ENCODE peak calls at places on chromosomes 5 and 9, in five cellular contexts. K, C, T, L and S are unnamed samples.
A peak's percentile ranks its signal among the peaks of the same experiment; 100 is the strongest.

GRCh38 chr5:89117131-89117644 is 234.2 kb upstream of the MEF2C start:
- DNase-seq in T (no peak), L (peak; percentile 57), K (no peak), C (no peak), S (peak; percentile 47)

GRCh38 chr5:79256563-79256962 is 20.6 kb downstream of the JMY start:
- DNase-seq in L (no peak), T (no peak), C (no peak), K (no peak), S (no peak)

GRCh38 chr5:38060354-38060753 is 198.0 kb upstream of the EGFLAM start:
- DNase-seq in K (peak; percentile 80), L (no peak), C (no peak), T (no peak), S (no peak)

GRCh38 chr5:27516437-27516836 is 478.1 kb upstream of the CDH9 start:
- DNase-seq in K (no peak), T (no peak), C (no peak), L (no peak), S (no peak)

GRCh38 chr5:99771296-99771695 is 763.9 kb upstream of the FAM174A start:
- DNase-seq in K (no peak), L (no peak), T (no peak), C (no peak), S (no peak)

GRCh38 chr5:137954131-137954879 is 65.0 kb downstream of the PKD2L2 start:
- DNase-seq in T (no peak), K (no peak), C (no peak), L (peak; percentile 15), S (no peak)

GRCh38 chr5:2131826-2132496 is 249.2 kb upstream of the IRX4 start:
- DNase-seq in T (no peak), C (no peak), L (no peak), K (no peak), S (no peak)

GRCh38 chr9:123550797-123551196 is 194.8 kb downstream of the CRB2 start:
- DNase-seq in T (peak; percentile 91), C (no peak), K (no peak), L (no peak), S (no peak)

GRCh38 chr5:131265318-131265803 is 1.5 kb downstream of the CDC42SE2 start:
- DNase-seq in C (peak; percentile 47), T (no peak), L (no peak), K (peak; percentile 60), S (peak; percentile 45)

GRCh38 chr5:171711631-171712030 is 74.0 kb upstream of the SMIM23 start:
- DNase-seq in C (no peak), T (no peak), K (no peak), L (no peak), S (no peak)

GRCh38 chr9:108473209-108474112 is 382.3 kb downstream of the ACTL7B start:
- DNase-seq in C (no peak), K (no peak), L (peak; percentile 53), T (no peak), S (no peak)

GRCh38 chr5:122129332-122129731 is at the start of gene ZNF474:
- DNase-seq in L (peak; percentile 20), T (peak; percentile 90), C (peak; percentile 13), K (no peak), S (no peak)

GRCh38 chr5:59275537-59276276 is 617.8 kb downstream of the PDE4D start:
- DNase-seq in L (peak; percentile 61), K (no peak), T (peak; percentile 83), C (peak; percentile 55), S (no peak)

GRCh38 chr5:77751328-77752023 is 24.7 kb downstream of the TBCA start:
- DNase-seq in T (no peak), K (no peak), L (no peak), C (no peak), S (no peak)

GRCh38 chr5:14157494-14157782 is 14.3 kb downstream of the TRIO start:
- DNase-seq in C (no peak), T (no peak), L (no peak), K (no peak), S (no peak)

GRCh38 chr5:143262393-143263174 is 140.9 kb downstream of the NR3C1 start:
- DNase-seq in T (no peak), L (no peak), C (no peak), K (peak; percentile 27), S (peak; percentile 41)

GRCh38 chr9:122904466-122904822 is 715 bp downstream of the RC3H2 start:
- DNase-seq in C (peak; percentile 28), L (peak; percentile 31), T (peak; percentile 86), K (peak; percentile 43), S (no peak)

GRCh38 chr9:136339173-136339957 is 12.0 kb downstream of the GPSM1 start:
- DNase-seq in L (peak; percentile 79), C (peak; percentile 91), T (peak; percentile 93), K (peak; percentile 62), S (peak; percentile 57)

GRCh38 chr9:35673132-35673997 is at the start of gene CA9:
- DNase-seq in L (peak; percentile 49), C (peak; percentile 93), T (no peak), K (peak; percentile 25), S (no peak)

GRCh38 chr5:4363045-4363444 is 767.4 kb downstream of the IRX1 start:
- DNase-seq in C (no peak), K (no peak), T (no peak), L (no peak), S (no peak)

GRCh38 chr5:95842955-95843544 is 20.5 kb upstream of the GLRX start:
- DNase-seq in T (peak; percentile 38), C (peak; percentile 30), K (peak; percentile 88), L (peak; percentile 70), S (peak; percentile 74)

GRCh38 chr5:124774002-124774318 is 27.5 kb upstream of the ZNF608 start:
- DNase-seq in L (no peak), K (no peak), C (no peak), T (no peak), S (no peak)

GRCh38 chr5:171630047-171630669 is 155.5 kb upstream of the SMIM23 start:
- DNase-seq in C (no peak), K (no peak), L (peak; percentile 30), T (peak; percentile 87), S (no peak)

GRCh38 chr9:13151489-13151888 is 128.0 kb downstream of the MPDZ start:
- DNase-seq in T (no peak), L (no peak), K (no peak), C (no peak), S (no peak)

GRCh38 chr5:68330564-68330963 is 115.0 kb downstream of the PIK3R1 start:
- DNase-seq in K (no peak), L (no peak), C (no peak), T (no peak), S (no peak)

GRCh38 chr9:15160673-15161072 is 146.3 kb downstream of the TTC39B start:
- DNase-seq in L (no peak), C (no peak), T (no peak), K (no peak), S (no peak)

GRCh38 chr5:134242146-134242545 is 16.3 kb upstream of the PPP2CA start:
- DNase-seq in C (peak; percentile 16), T (no peak), K (peak; percentile 67), L (peak; percentile 16), S (no peak)

GRCh38 chr5:113142186-113142585 is 165.6 kb downstream of the DCP2 start:
- DNase-seq in K (no peak), L (no peak), C (no peak), T (no peak), S (no peak)

GRCh38 chr5:113140837-113141661 is 164.5 kb downstream of the DCP2 start:
- DNase-seq in L (no peak), T (no peak), C (no peak), K (no peak), S (no peak)
- H3K4me3 ChIP-seq in L (no peak overlapping the region), T (no peak overlapping the region), C (no peak overlapping the region), K (no peak overlapping the region), S (no peak overlapping the region)

DNA sequence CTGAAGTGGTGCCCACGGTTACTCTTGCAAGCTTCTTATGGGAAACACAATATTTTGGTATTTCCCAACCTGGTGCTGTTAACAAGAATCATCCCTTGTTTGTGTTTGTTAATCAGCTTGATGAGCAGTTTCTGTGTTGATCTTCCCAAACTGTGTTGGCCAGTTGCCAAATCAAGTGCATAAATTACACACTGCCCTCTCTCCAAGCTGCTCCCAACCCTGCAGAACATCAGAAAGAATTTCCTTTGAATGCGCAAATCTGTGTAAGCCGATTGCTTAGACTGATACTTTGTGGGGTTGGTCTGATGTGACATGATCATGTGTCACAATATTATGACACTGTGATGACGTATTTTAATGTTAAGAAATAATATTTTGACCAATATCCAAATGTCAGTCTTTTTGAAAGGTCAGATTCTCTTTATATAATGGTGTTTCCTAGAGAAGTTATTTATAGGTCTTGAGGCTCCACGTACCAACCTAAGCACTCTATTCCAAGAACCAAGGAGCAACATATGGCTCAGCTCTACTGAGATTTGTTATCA is 766.4 kb upstream of the WWC1 start:
- DNase-seq in T (no peak), K (no peak), C (no peak), L (no peak), S (no peak)
- H3K4me3 ChIP-seq in T (no peak overlapping the region), K (no peak overlapping the region), C (no peak overlapping the region), L (no peak overlapping the region), S (no peak overlapping the region)

DNA sequence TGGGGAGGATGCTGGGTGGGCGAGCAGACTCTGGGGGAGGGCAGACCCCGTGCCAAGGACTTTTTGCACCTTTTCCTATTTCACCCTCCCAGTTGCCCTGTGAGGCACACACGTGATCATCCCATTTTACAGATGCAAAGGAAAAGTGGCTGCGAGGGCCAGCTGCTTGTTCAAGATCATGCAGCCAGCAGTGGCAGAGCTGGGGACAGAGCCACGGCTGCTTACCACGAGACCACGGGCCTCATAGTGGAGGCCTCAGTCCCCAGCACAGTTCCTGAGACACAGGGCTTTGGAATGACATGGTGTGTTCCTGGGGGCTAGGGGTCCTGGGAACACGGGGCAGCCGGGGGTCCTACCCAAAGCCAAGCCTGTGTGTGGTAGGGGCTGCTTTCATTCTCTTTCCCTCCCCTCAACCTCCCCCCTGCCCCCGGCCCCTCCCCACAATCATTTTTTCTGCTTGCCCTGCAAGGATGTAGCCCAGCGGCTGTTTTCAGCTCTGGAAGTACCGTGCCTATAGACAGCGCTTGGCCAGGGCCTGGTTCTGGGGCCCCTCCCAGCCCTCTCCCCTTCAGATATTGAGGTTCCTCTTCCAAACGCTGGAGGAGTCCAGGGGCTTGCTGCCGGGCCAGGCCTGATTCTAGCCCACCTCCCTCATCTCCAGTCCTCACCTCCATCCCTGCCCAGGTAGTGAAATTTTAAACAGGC is 58.5 kb upstream of the IER5L start:
- DNase-seq in T (no peak), K (no peak), C (no peak), L (no peak), S (no peak)
- H3K4me3 ChIP-seq in T (no peak overlapping the region), K (no peak overlapping the region), C (no peak overlapping the region), L (no peak overlapping the region), S (no peak overlapping the region)

GRCh38 chr5:61328791-61329617 is 3.1 kb upstream of the ZSWIM6 start:
- DNase-seq in K (no peak), C (no peak), L (no peak), T (peak; percentile 25), S (no peak)

GRCh38 chr5:61330879-61331406 is 1.1 kb upstream of the ZSWIM6 start:
- DNase-seq in C (peak; percentile 89), T (peak; percentile 73), L (peak; percentile 85), K (peak; percentile 31), S (peak; percentile 87)

GRCh38 chr5:61331407-61332368 is at the start of gene ZSWIM6:
- DNase-seq in K (peak; percentile 85), L (peak; percentile 100), T (peak; percentile 100), C (peak; percentile 100), S (peak; percentile 96)

GRCh38 chr5:61329729-61330128 is 2.3 kb upstream of the ZSWIM6 start:
- DNase-seq in L (no peak), C (no peak), T (peak; percentile 49), K (peak; percentile 17), S (peak; percentile 26)

GRCh38 chr5:61330341-61330878 is 1.6 kb upstream of the ZSWIM6 start:
- DNase-seq in K (peak; percentile 10), C (peak; percentile 26), L (peak; percentile 64), T (peak; percentile 77), S (no peak)
- H3K4me3 ChIP-seq in K (peak overlapping the region; percentile 87), C (peak overlapping the region; percentile 83), L (peak overlapping the region; percentile 60), T (peak overlapping the region; percentile 90), S (peak overlapping the region; percentile 77)

GRCh38 chr9:121376214-121376830 is 6.3 kb upstream of the STOM start:
- DNase-seq in T (no peak), C (no peak), L (no peak), K (no peak), S (no peak)
- H3K4me3 ChIP-seq in T (no peak overlapping the region), C (no peak overlapping the region), L (no peak overlapping the region), K (no peak overlapping the region), S (no peak overlapping the region)